ENCODE peak calls at places on chromosomes 1 and 21, in five cellular contexts. F is body of pancreas, R is IMR-90, J is Peyer's patch, G is transverse colon. S is an unnamed sample.

GRCh38 chr1:230047114-230047865 is 19.7 kb upstream of the GALNT2 start:
- DNase-seq in F (no peak), R (no peak), J (no peak), G (no peak), S (no peak)

GRCh38 chr1:41784516-41785279 is 134.0 kb downstream of the HIVEP3 start:
- DNase-seq in F (no peak), R (no peak), J (no peak), G (no peak), S (no peak)

GRCh38 chr1:208652300-208653160 is 408.3 kb upstream of the PLXNA2 start:
- DNase-seq in F (peak), R (peak), J (no peak), G (peak), S (peak)

GRCh38 chr1:197663178-197663953 is 111.9 kb downstream of the DENND1B start:
- DNase-seq in F (no peak), R (no peak), J (no peak), G (no peak), S (no peak)

GRCh38 chr21:14686466-14687276 is 140.6 kb upstream of the SAMSN1 start:
- DNase-seq in F (no peak), R (no peak), J (peak), G (no peak), S (no peak)

GRCh38 chr1:241499910-241500309 is 19.6 kb downstream of the FH start:
- DNase-seq in F (no peak), R (peak), J (no peak), G (no peak), S (no peak)

GRCh38 chr1:91124290-91124975 is 102.6 kb upstream of the ZNF644 start:
- DNase-seq in F (no peak), R (no peak), J (no peak), G (no peak), S (no peak)

GRCh38 chr1:77857557-77857956 is 30.9 kb upstream of the NEXN start:
- DNase-seq in F (no peak), R (peak), J (no peak), G (no peak), S (no peak)

GRCh38 chr1:33177996-33178540 is 3.8 kb downstream of the TRIM62 start:
- DNase-seq in F (no peak), R (no peak), J (no peak), G (no peak), S (no peak)

GRCh38 chr1:162026906-162027305 is 3.2 kb upstream of the OLFML2B start:
- DNase-seq in F (no peak), R (no peak), J (no peak), G (no peak), S (no peak)

GRCh38 chr21:17146426-17146825 is 366.4 kb upstream of the CXADR start:
- DNase-seq in F (no peak), R (no peak), J (no peak), G (no peak), S (no peak)

GRCh38 chr1:2983706-2984398 is 37.4 kb upstream of the ACTRT2 start:
- DNase-seq in F (no peak), R (no peak), J (no peak), G (no peak), S (no peak)

GRCh38 chr1:179775009-179775408 is 31.9 kb downstream of the FAM163A start:
- DNase-seq in F (no peak), R (no peak), J (no peak), G (no peak), S (no peak)

GRCh38 chr1:67159233-67159632 is 7.0 kb upstream of the IL23R start:
- DNase-seq in F (no peak), R (no peak), J (no peak), G (no peak), S (no peak)

GRCh38 chr1:172990598-172991215 is 60.0 kb downstream of the TNFSF18 start:
- DNase-seq in F (no peak), R (peak), J (no peak), G (no peak), S (no peak)

GRCh38 chr1:174726167-174726879 is 273.4 kb upstream of the CACYBP start:
- DNase-seq in F (no peak), R (peak), J (no peak), G (no peak), S (no peak)

GRCh38 chr1:223411309-223411708 is 18.1 kb downstream of the CCDC185 start:
- DNase-seq in F (no peak), R (peak), J (no peak), G (no peak), S (no peak)

GRCh38 chr1:227300682-227301081 is 17.6 kb downstream of the CDC42BPA start:
- DNase-seq in F (no peak), R (no peak), J (no peak), G (no peak), S (no peak)

DNA sequence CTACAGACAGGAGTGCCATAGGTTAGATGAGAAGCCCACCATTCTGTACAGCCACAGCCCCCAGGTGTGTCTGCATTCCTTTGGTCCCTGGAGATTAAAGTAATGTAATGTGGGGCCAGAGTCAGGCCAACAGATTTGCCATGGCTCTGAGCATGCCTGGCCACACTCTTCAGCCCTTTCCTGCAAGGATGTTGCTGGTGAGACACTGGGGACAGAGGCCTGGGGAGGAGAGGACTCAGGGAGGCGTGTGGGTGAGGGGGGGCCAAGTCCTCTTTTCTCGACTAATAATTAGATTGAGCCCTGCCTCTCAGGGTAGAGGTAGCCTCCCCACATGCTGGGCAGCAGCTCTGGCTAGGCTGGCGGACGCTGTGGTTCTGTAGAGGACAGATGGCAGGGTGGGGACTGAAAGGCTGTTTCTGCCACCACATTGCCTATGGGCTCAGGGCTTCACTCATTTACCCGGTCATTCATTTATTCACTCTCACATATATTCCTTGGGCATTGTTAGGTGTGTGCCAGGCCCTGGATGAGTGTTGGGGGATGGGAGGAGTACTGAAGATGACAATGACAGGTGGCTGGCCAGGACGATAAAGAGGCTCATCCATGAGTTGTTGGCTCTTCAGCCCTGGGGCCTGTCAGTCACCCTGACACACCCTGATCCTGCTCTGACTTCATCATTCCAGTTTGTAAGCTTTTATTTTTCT is 7.1 kb upstream of the PRCC start:
- DNase-seq in F (no peak), R (no peak), J (no peak), G (no peak), S (no peak)
- TF ChIP-seq POLR2A in F (no peak), R (no peak), J (no peak), G (no peak), S (no peak)

DNA sequence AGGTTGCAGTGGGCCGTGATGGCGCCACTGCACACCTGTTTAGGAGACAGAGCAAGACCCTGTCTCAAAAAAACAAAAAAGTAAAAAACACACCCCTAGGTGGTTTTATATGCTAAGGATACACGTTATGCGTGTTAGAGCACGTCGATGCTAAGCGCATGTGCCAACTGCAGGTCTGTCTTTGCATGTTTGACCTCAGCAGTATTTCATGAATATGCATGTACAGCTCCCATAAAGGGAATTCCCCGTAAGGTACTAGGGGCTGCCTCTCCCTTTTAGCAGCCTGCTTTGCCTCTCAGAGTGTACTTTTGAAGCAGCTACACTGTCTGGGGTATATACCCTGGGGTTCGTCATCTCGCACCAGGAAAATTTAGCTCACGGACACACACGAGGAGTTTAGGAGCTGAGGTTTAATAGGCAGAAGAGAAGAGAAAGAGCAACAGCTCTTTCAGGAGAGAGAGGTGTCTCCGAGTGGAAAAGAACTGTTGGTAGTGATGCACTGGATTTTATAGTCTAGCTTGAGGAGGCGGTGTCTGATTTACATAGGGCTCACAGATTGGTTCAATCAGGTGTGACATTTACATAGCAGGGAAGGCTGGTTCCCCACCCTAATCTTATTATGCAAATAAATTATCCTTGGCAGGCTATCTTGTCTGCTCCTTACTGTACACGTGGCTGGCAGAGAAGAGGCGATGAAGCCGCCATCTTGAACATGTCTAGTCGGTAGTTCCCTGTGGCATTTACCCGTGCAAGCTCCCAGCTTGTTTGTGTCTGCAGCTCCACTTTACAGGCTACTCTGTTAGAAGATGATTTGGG is 4.2 kb upstream of the OTUD3 start:
- DNase-seq in F (no peak), R (no peak), J (no peak), G (peak), S (no peak)
- TF ChIP-seq POLR2A in F (no peak), R (no peak), J (peak), G (peak), S (no peak)

DNA sequence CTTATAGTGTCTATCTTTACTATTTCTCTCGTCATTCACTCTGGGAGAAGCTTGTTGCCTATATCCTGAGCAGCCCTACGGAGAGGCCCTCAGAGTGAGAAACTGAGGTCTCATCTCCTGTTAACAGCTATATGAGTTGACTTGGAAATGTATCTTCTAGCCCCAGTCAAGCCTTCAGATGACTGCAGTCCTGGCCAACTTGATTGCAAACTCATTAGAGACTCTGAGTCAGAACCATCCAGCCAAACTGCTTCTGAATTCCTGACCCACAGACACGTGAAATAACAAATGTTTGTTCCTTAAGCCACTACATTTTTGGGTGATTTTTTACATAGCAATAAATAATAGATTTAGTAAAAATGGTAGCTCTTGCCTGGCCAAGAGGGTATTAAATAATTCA is 3.9 kb upstream of the ZBED6 start:
- DNase-seq in F (no peak), R (no peak), J (no peak), G (no peak), S (no peak)
- TF ChIP-seq POLR2A in F (no peak), R (no peak), J (no peak), G (no peak), S (no peak)

DNA sequence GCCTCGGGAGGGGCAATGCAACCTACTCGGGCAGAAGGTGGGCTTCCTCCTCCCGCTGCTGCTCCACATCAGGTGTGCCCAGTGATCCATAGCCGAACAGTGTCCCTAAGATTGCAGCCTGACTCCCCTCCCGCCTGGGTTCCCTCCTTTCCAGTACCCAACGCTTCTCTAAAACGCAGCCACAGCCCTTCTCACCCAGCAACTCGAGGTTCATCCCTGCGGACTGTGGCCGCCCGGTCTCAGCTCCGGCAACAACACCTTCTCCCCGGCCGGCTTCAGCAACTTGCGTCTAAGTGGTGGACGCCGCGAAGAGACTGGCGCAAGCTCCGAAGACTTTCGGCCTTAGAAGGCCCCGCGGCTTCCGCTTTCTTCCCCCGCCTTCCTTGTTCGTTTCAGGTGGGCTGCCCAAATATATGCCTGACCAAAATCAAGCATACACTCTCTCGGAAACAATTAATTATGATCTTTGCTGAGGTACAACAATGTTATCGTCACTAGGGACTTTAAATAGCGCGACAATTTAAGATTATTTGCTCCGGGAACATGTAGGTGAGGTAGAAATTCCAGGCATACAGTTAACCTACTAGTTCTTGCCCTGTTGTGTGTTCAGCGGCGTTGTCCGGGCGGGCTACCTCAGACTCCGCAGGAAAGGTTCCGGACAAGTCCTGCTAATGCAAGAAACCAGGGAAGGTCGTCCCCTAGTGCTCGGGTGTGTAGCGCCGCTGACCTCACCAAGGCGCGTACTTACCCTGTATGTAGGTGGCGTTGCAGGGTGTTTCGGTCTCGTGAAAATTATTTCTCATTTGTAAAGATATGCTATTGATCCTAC is at the start of gene RBBP5:
- DNase-seq in F (peak), R (peak), J (peak), G (peak), S (peak)
- TF ChIP-seq POLR2A in F (peak), R (peak), J (peak), G (peak), S (peak)

DNA sequence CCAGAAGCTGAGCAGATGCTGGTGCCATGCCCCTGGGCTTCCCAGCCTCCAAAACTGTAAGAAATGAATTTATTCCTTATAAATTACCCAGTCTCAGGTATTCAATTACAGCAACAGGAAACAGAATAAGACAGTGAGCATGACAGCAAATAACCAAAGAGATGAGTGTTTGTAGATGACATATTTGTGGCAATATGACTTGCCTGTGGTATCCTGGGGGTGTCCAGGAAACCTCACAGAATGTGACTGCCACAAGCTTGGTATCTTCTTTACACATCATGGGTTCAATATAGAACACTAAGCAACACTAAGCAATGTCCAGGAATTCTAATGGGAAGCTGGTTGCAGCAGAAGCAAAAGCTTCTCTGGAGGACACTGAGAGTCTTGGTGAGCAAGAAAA is 236.4 kb upstream of the BEND5 start:
- DNase-seq in F (no peak), R (no peak), J (no peak), G (no peak), S (no peak)
- TF ChIP-seq POLR2A in F (no peak), R (no peak), J (no peak), G (no peak), S (no peak)

GRCh38 chr1:21337931-21338567 is 47.8 kb upstream of the ECE1 start:
- DNase-seq in F (peak), R (peak), J (peak), G (peak), S (no peak)
- TF ChIP-seq POLR2A in F (peak), R (no peak), J (no peak), G (no peak), S (no peak)

GRCh38 chr1:93592636-93592949 is 89.0 kb downstream of the BCAR3 start:
- DNase-seq in F (no peak), R (no peak), J (no peak), G (no peak), S (no peak)

GRCh38 chr1:93593868-93594602 is 87.6 kb downstream of the BCAR3 start:
- DNase-seq in F (no peak), R (no peak), J (no peak), G (no peak), S (no peak)

GRCh38 chr1:93594603-93594880 is 87.1 kb downstream of the BCAR3 start:
- DNase-seq in F (no peak), R (no peak), J (no peak), G (no peak), S (no peak)

GRCh38 chr1:93591291-93591832 is 90.3 kb downstream of the BCAR3 start:
- DNase-seq in F (peak), R (no peak), J (no peak), G (no peak), S (no peak)

DNA sequence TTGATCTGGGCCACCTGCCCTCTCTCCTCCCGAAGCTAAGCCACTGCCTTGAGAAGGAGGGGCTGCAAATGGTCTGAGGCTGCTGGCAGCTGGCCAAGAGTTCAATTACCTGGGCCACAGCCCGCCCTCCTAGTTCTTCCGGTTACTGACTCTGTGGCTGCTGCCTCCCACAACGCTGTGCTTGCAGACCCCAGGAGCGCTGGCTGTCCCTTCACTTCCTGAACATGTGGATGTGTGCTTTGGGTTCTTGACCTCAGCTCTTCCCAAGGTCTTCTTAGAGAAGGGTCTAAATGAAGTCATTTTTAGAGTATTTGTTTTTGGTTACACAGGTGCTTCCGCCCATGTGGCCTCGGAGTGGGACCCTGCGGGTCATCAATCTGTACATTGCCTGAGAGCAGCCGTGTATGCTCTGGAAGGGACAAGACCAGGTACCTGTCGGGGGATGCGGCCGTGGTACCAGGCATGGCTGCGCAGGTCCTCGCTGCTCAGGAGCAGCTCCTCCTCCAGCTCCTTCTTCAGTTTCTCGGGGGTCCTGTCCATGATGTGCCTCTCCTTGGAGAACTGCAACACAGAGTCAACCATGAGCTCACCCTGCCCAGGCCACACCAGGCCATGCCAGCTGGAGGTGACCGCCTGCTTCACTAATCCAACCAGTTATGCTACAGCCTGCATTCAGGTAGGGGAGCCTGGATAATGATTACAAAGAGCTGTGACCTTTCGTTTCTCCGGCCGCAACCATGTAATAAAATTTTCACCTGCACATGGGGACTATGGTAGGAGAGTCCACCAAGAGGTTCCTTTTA is 89.6 kb downstream of the BCAR3 start:
- DNase-seq in F (peak), R (no peak), J (peak), G (peak), S (no peak)
- TF ChIP-seq POLR2A in F (peak), R (no peak), J (peak), G (peak), S (no peak)

DNA sequence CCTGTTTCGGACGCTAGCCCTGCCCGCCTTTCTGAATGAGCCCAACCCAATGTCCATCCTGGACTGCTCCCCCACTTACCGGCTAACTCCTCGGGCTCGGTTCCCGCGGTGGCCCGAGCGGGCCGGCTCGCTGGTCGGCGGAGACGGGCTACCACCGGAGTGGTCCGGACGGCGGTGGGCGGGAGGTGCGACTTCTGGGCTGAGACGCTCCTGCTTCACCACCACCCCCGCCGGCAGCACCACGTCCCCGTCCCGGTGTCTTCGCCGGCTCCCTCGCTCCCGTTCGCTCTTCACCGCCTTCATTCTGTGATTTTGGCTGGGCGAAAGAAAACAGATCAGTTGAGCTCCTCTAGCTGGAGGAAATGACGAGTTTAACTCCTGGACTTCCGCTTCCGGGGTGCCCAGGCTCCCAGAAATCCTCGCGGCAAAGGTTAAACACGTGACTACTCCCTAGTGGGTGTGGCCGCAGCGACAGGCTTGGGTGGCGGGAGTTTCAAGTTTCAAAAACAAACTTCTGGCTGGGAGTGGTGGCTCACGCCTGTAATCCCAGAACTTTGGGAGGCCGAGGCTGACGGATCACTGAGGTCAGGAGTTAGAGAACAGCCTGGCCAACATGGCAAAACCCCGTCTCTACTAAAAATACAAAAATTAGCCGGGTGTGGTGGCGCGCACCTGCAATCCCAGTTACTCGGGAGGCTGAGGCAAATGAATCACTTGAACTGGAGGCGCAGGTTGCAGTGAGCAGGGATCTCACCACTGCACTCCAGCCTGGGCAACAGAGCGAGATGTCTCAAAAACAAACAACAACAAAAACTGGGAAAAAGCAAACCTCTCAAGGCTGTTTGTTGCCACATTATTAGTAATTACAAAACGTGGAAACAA is at the start of gene SNIP1:
- DNase-seq in F (peak), R (peak), J (peak), G (peak), S (peak)
- TF ChIP-seq POLR2A in F (peak), R (peak), J (peak), G (peak), S (no peak)

GRCh38 chr1:34816778-34817177 is 24.0 kb downstream of the GJA4 start:
- DNase-seq in F (no peak), R (no peak), J (no peak), G (no peak), S (no peak)
- TF ChIP-seq POLR2A in F (no peak), R (no peak), J (no peak), G (no peak), S (no peak)

GRCh38 chr1:21106709-21107108 is 70.0 kb downstream of the EIF4G3 start:
- DNase-seq in F (no peak), R (no peak), J (no peak), G (no peak), S (no peak)
- TF ChIP-seq POLR2A in F (no peak), R (no peak), J (no peak), G (no peak), S (no peak)

S was measured in H54.